ENCODE peak calls at places on chromosomes 7 and 10, in five cellular contexts. T is effector memory CD4-positive, alpha-beta T cell; R is SW480; O is frontal cortex; P is IMR-90. Y is an unnamed sample.

GRCh38 chr10:63466168-63466935 is 575 bp upstream of the JMJD1C start:
- DNase-seq in R (peak), O (peak), T (no peak), P (peak), Y (peak)

GRCh38 chr7:110170762-110171161 is 920.2 kb upstream of the LRRN3 start:
- DNase-seq in P (peak), O (no peak), T (no peak), R (no peak), Y (no peak)

GRCh38 chr7:99860281-99861127 is 16.3 kb downstream of the OR2AE1 start:
- DNase-seq in P (peak), O (no peak), T (no peak), R (peak), Y (peak)

GRCh38 chr7:27933691-27934565 is 194.0 kb downstream of the TAX1BP1 start:
- DNase-seq in P (no peak), R (peak), T (no peak), O (no peak), Y (peak)

GRCh38 chr10:85614981-85615380 is 751.6 kb downstream of the GRID1 start:
- DNase-seq in P (no peak), O (no peak), R (no peak), T (no peak), Y (no peak)

GRCh38 chr7:17530741-17531417 is 232.4 kb downstream of the AHR start:
- DNase-seq in P (peak), R (peak), O (no peak), T (no peak), Y (peak)

GRCh38 chr10:91033536-91033935 is 112.6 kb upstream of the ANKRD1 start:
- DNase-seq in R (no peak), P (no peak), O (no peak), T (no peak), Y (no peak)

GRCh38 chr10:71476249-71477011 is 79.7 kb downstream of the CDH23 start:
- DNase-seq in T (no peak), O (no peak), R (no peak), P (no peak), Y (no peak)

GRCh38 chr7:135707570-135707966 is 20.4 kb downstream of the SLC13A4 start:
- DNase-seq in P (no peak), T (no peak), O (no peak), R (no peak), Y (no peak)

GRCh38 chr7:131072505-131073091 is 255.1 kb upstream of the MKLN1 start:
- DNase-seq in P (peak), T (no peak), R (peak), O (no peak), Y (peak)

GRCh38 chr10:102268333-102268999 is 23.1 kb downstream of the GBF1 start:
- DNase-seq in P (peak), O (no peak), R (no peak), T (no peak), Y (no peak)

GRCh38 chr10:102113956-102114857 is 6.0 kb downstream of the LDB1 start:
- DNase-seq in P (no peak), O (no peak), T (no peak), R (no peak), Y (no peak)

GRCh38 chr10:71737356-71738172 is 18.0 kb upstream of the C10orf105 start:
- DNase-seq in O (no peak), P (no peak), R (no peak), T (no peak), Y (no peak)

GRCh38 chr10:23364378-23364777 is 19.8 kb upstream of the C10orf67 start:
- DNase-seq in P (no peak), O (no peak), R (no peak), T (no peak), Y (no peak)

GRCh38 chr10:98170249-98171117 is 36.0 kb downstream of the R3HCC1L start:
- DNase-seq in P (peak), O (peak), T (no peak), R (peak), Y (peak)

GRCh38 chr7:30750574-30751256 is 1.2 kb upstream of the INMT start:
- DNase-seq in O (no peak), R (peak), P (peak), T (no peak), Y (no peak)

GRCh38 chr10:48523820-48524758 is 80.8 kb downstream of the ARHGAP22 start:
- DNase-seq in R (no peak), T (no peak), O (peak), P (no peak), Y (no peak)

GRCh38 chr10:73759512-73760115 is 15.4 kb downstream of the SEC24C start:
- DNase-seq in T (peak), P (no peak), O (no peak), R (peak), Y (no peak)

GRCh38 chr10:26571655-26572054 is 125.8 kb upstream of the PDSS1 start:
- DNase-seq in O (no peak), R (no peak), T (no peak), P (no peak), Y (no peak)

GRCh38 chr7:81526971-81527370 is 242.9 kb downstream of the HGF start:
- DNase-seq in O (no peak), P (no peak), R (no peak), T (no peak), Y (no peak)

GRCh38 chr7:78164459-78164858 is 365.9 kb downstream of the PHTF2 start:
- DNase-seq in P (no peak), R (no peak), O (no peak), T (no peak), Y (no peak)

GRCh38 chr10:99124376-99124775 is 111.3 kb downstream of the HPSE2 start:
- DNase-seq in R (no peak), T (no peak), P (no peak), O (no peak), Y (no peak)

GRCh38 chr10:27240891-27241639 is 468 bp upstream of the ACBD5 start:
- DNase-seq in P (no peak), O (peak), T (peak), R (peak), Y (peak)

GRCh38 chr7:129454249-129454551 is 20.0 kb downstream of the STRIP2 start:
- DNase-seq in P (no peak), T (no peak), R (peak), O (no peak), Y (no peak)

GRCh38 chr7:115024276-115024675 is 102.4 kb downstream of the MDFIC start:
- DNase-seq in P (no peak), O (no peak), T (no peak), R (no peak), Y (no peak)

GRCh38 chr7:91383186-91383585 is 119.0 kb downstream of the FZD1 start:
- DNase-seq in P (peak), T (no peak), O (no peak), R (no peak), Y (no peak)